ENCODE peak calls at places on chromosomes 4 and X, in seven cellular contexts. E, A, S, K, Z, O and Q are unnamed samples.
A peak's percentile ranks its signal among the peaks of the same experiment; 100 is the strongest.

GRCh38 chrX:148441387-148441786 is 59.0 kb upstream of the AFF2 start:
- DNase-seq in E (no peak), A (no peak), S (no peak), K (no peak), Z (no peak), O (no peak), Q (no peak)

GRCh38 chr4:129362685-129363274 is 266.8 kb downstream of the C4orf33 start:
- DNase-seq in E (peak; percentile 46), A (peak; percentile 80), S (peak; percentile 37), K (peak; percentile 75), Z (peak; percentile 18), O (peak; percentile 58), Q (peak; percentile 55)

GRCh38 chr4:31089815-31090214 is 369.6 kb downstream of the PCDH7 start:
- DNase-seq in E (peak; percentile 24), A (peak; percentile 96), S (no peak), K (peak; percentile 80), Z (no peak), O (no peak), Q (no peak)

GRCh38 chr4:37687175-37687525 is 974 bp upstream of the RELL1 start:
- DNase-seq in E (no peak), A (no peak), S (no peak), K (no peak), Z (no peak), O (no peak), Q (no peak)

GRCh38 chr4:184019084-184019483 is 114.0 kb downstream of the STOX2 start:
- DNase-seq in E (no peak), A (peak; percentile 87), S (no peak), K (no peak), Z (no peak), O (no peak), Q (no peak)

GRCh38 chr4:98148856-98149255 is 5.6 kb upstream of the STPG2 start:
- DNase-seq in E (no peak), A (peak; percentile 14), S (no peak), K (no peak), Z (no peak), O (no peak), Q (no peak)

GRCh38 chr4:1191621-1192020 is 19.2 kb upstream of the SPON2 start:
- DNase-seq in E (peak; percentile 18), A (no peak), S (peak; percentile 17), K (no peak), Z (peak; percentile 12), O (no peak), Q (no peak)

GRCh38 chr4:74112399-74113090 is 13.6 kb upstream of the CXCL2 start:
- DNase-seq in E (no peak), A (peak; percentile 58), S (no peak), K (peak; percentile 24), Z (no peak), O (peak; percentile 20), Q (no peak)

GRCh38 chr4:101205878-101206277 is 141.4 kb downstream of the PPP3CA start:
- DNase-seq in E (no peak), A (peak; percentile 79), S (no peak), K (no peak), Z (no peak), O (peak; percentile 40), Q (peak; percentile 6)

GRCh38 chr4:130210871-130211270 is 1114.9 kb downstream of the C4orf33 start:
- DNase-seq in E (no peak), A (peak; percentile 70), S (no peak), K (peak; percentile 56), Z (no peak), O (peak; percentile 82), Q (no peak)

GRCh38 chrX:38060331-38060878 is 54.1 kb downstream of the SYTL5 start:
- DNase-seq in E (no peak), A (peak; percentile 34), S (no peak), K (no peak), Z (no peak), O (no peak), Q (no peak)

GRCh38 chr4:161916010-161916409 is 247.8 kb downstream of the FSTL5 start:
- DNase-seq in E (no peak), A (no peak), S (no peak), K (no peak), Z (no peak), O (no peak), Q (no peak)

GRCh38 chrX:119008122-119008744 is 33.8 kb downstream of the LONRF3 start:
- DNase-seq in E (no peak), A (peak; percentile 29), S (peak; percentile 29), K (peak; percentile 44), Z (peak; percentile 23), O (no peak), Q (peak; percentile 18)

GRCh38 chr4:98469776-98470175 is 188.6 kb downstream of the TSPAN5 start:
- DNase-seq in E (no peak), A (no peak), S (no peak), K (no peak), Z (no peak), O (no peak), Q (no peak)

GRCh38 chr4:30719363-30720020 is 677 bp upstream of the PCDH7 start:
- DNase-seq in E (peak; percentile 72), A (peak; percentile 80), S (no peak), K (peak; percentile 80), Z (peak; percentile 13), O (peak; percentile 29), Q (peak; percentile 32)

GRCh38 chr4:34108456-34108855 is 2135.9 kb downstream of the ARAP2 start:
- DNase-seq in E (no peak), A (no peak), S (no peak), K (no peak), Z (no peak), O (no peak), Q (no peak)

DNA sequence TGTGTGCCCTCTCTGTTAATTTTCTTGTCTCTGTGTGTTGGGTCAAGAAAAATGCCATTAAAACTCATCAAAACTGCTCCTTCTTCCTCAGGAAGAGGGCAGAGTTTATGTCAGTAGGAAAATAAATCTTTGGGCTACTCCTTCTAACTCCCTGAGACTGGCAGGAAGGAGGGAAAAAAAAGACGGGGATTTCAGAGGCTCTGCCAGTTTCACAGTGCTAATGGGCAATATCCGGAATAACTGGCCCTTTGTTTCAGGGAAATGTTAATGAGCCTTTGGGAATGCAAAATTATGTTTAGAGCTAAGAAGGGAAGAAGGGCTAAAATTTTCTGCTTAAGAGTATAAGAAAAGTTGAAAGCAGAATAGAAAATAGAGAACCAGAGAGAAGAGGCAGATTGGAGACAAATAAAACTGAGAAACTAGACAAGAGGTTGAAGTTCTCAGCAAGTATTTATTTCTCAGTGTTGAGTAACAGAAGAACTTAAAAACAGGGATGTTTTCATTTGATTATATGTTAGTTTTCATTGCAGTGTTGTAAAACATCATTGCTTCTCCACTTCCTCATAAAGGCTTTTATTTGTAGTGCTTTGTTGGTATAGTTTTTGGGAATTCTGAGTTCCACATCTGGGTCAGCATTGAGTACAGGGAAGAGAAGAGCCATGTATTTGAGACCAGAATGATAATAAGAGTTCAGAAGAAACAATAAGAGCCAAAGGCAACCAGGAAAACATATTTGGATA is 19.8 kb downstream of the GABRB1 start:
- DNase-seq in E (no peak), A (no peak), S (no peak), K (peak; percentile 21), Z (no peak), O (no peak), Q (no peak)
- TF ChIP-seq CTCF in E (no peak), A (no peak), S (no peak), K (no peak), Z (no peak), O (no peak), Q (no peak)

DNA sequence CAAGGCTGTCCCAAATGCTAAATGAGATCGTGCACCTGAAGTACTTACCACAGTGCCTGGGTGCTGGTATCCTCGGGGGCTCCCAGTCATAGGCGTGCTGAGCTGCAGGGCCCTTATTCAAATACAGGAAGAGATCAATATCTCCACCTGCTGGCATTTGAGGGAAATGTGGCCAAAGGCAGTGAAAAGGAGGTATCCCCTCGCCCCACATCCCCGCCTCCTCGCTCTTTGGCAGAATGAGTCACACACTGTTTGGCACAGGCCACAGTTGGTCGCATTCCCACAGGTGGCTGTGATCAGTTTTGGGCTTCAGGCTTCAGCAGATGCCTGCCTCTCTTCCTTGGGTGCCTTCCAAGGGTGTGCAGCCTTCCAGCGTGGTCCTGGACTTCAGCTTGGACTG is 28.4 kb downstream of the ZNF185 start:
- DNase-seq in E (no peak), A (peak; percentile 63), S (peak; percentile 85), K (peak; percentile 72), Z (no peak), O (peak; percentile 56), Q (peak; percentile 43)
- TF ChIP-seq CTCF in E (no peak), A (peak; percentile 54), S (peak; percentile 60), K (peak; percentile 39), Z (peak; percentile 27), O (peak; percentile 66), Q (peak; percentile 35)

GRCh38 chrX:108297290-108297689 is 140.9 kb downstream of the COL4A6 start:
- DNase-seq in E (no peak), A (no peak), S (no peak), K (no peak), Z (no peak), O (no peak), Q (no peak)
- TF ChIP-seq CTCF in E (no peak), A (no peak), S (no peak), K (no peak), Z (peak; percentile 9), O (peak; percentile 19), Q (no peak)

GRCh38 chr4:4526401-4526800 is 15.4 kb downstream of the STX18 start:
- DNase-seq in E (no peak), A (no peak), S (no peak), K (no peak), Z (no peak), O (no peak), Q (no peak)

GRCh38 chr4:4521767-4522166 is 20.1 kb downstream of the STX18 start:
- DNase-seq in E (no peak), A (no peak), S (no peak), K (no peak), Z (no peak), O (no peak), Q (no peak)

GRCh38 chr4:4521069-4521468 is 20.8 kb downstream of the STX18 start:
- DNase-seq in E (no peak), A (no peak), S (no peak), K (no peak), Z (no peak), O (no peak), Q (no peak)

GRCh38 chr4:4519296-4519898 is 22.5 kb downstream of the STX18 start:
- DNase-seq in E (no peak), A (peak; percentile 40), S (no peak), K (peak; percentile 42), Z (no peak), O (peak; percentile 5), Q (no peak)

DNA sequence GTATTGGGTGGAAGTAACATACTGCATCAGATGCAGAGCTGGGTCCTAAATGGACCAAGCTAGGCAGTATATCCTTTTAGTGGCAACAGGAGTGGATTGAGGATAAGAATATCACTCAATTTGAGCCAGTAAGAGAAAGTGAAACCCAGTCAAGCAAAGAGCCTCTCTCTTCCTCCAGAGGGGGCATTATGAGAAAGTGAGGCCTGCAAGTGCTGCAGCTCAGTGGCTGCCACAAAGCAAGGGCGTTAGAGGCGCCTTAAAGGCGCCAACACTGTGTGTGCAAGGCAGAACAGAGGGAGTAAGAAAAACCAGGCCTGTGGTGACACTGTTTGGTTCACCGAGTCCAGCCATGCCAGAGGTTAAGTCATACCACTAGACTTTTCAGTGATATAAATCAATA is 17.5 kb downstream of the STX18 start:
- DNase-seq in E (no peak), A (no peak), S (no peak), K (no peak), Z (no peak), O (no peak), Q (peak; percentile 73)
- TF ChIP-seq CTCF in E (no peak), A (no peak), S (no peak), K (no peak), Z (no peak), O (peak; percentile 16), Q (no peak)